ENCODE peak calls at places on chromosomes 16 and 17, in seven cellular contexts. One of them, this sample, is unnamed. For H3K36me3, the result is how much of the 10 kb centered on the place peaks cover.

GRCh38 chr17:47810200-47810821 is 11.3 kb downstream of the OSBPL7 start:
- DNase-seq in A673: no peak
- DNase-seq in IMR-90: peak
- DNase-seq in left ventricle myocardium inferior: no peak
- DNase-seq in GM12878: no peak
- DNase-seq in tibial artery: no peak
- DNase-seq in thoracic aorta: no peak
- DNase-seq in this sample: peak

GRCh38 chr16:85750827-85751641 is at the start of gene C16orf74:
- DNase-seq in left ventricle myocardium inferior: peak
- DNase-seq in tibial artery: no peak
- DNase-seq in GM12878: no peak
- DNase-seq in thoracic aorta: no peak
- DNase-seq in A673: peak
- DNase-seq in IMR-90: peak
- DNase-seq in this sample: peak

GRCh38 chr16:68091604-68092261 is 6.6 kb downstream of the NFATC3 start:
- DNase-seq in left ventricle myocardium inferior: no peak
- DNase-seq in thoracic aorta: no peak
- DNase-seq in tibial artery: no peak
- DNase-seq in A673: no peak
- DNase-seq in IMR-90: peak
- DNase-seq in GM12878: no peak
- DNase-seq in this sample: no peak

GRCh38 chr16:2535644-2536021 is 2.2 kb upstream of the PDPK1 start:
- DNase-seq in tibial artery: peak
- DNase-seq in left ventricle myocardium inferior: no peak
- DNase-seq in thoracic aorta: no peak
- DNase-seq in A673: no peak
- DNase-seq in GM12878: no peak
- DNase-seq in IMR-90: peak
- DNase-seq in this sample: no peak

GRCh38 chr17:74736423-74737298 is at the start of gene RAB37:
- DNase-seq in left ventricle myocardium inferior: peak
- DNase-seq in tibial artery: no peak
- DNase-seq in A673: no peak
- DNase-seq in thoracic aorta: no peak
- DNase-seq in IMR-90: no peak
- DNase-seq in GM12878: no peak
- DNase-seq in this sample: peak

GRCh38 chr17:82922646-82923045 is 82.8 kb upstream of the ZNF750 start:
- DNase-seq in tibial artery: no peak
- DNase-seq in GM12878: no peak
- DNase-seq in thoracic aorta: no peak
- DNase-seq in left ventricle myocardium inferior: no peak
- DNase-seq in IMR-90: no peak
- DNase-seq in A673: no peak
- DNase-seq in this sample: no peak

GRCh38 chr17:54932711-54933110 is 32.1 kb downstream of the TOM1L1 start:
- DNase-seq in A673: no peak
- DNase-seq in GM12878: no peak
- DNase-seq in thoracic aorta: no peak
- DNase-seq in left ventricle myocardium inferior: no peak
- DNase-seq in IMR-90: peak
- DNase-seq in tibial artery: no peak
- DNase-seq in this sample: no peak

GRCh38 chr16:17211797-17212196 is 259.0 kb downstream of the XYLT1 start:
- DNase-seq in GM12878: no peak
- DNase-seq in A673: no peak
- DNase-seq in tibial artery: no peak
- DNase-seq in left ventricle myocardium inferior: no peak
- DNase-seq in IMR-90: no peak
- DNase-seq in thoracic aorta: no peak
- DNase-seq in this sample: peak

GRCh38 chr17:3693829-3694231 is 2.1 kb downstream of the P2RX5 start:
- DNase-seq in thoracic aorta: no peak
- DNase-seq in IMR-90: no peak
- DNase-seq in A673: no peak
- DNase-seq in GM12878: peak
- DNase-seq in left ventricle myocardium inferior: no peak
- DNase-seq in tibial artery: no peak
- DNase-seq in this sample: no peak

GRCh38 chr17:42120161-42121065 is 754 bp downstream of the KAT2A start:
- DNase-seq in IMR-90: no peak
- DNase-seq in GM12878: no peak
- DNase-seq in thoracic aorta: no peak
- DNase-seq in left ventricle myocardium inferior: no peak
- DNase-seq in tibial artery: no peak
- DNase-seq in A673: no peak
- DNase-seq in this sample: peak

GRCh38 chr16:11499295-11500089 is 87.2 kb downstream of the LITAF start:
- DNase-seq in thoracic aorta: no peak
- DNase-seq in A673: no peak
- DNase-seq in GM12878: no peak
- DNase-seq in left ventricle myocardium inferior: no peak
- DNase-seq in IMR-90: no peak
- DNase-seq in tibial artery: no peak
- DNase-seq in this sample: peak

GRCh38 chr17:7867881-7868329 is 10.1 kb downstream of the CYB5D1 start:
- DNase-seq in GM12878: no peak
- DNase-seq in IMR-90: no peak
- DNase-seq in left ventricle myocardium inferior: no peak
- DNase-seq in A673: no peak
- DNase-seq in tibial artery: no peak
- DNase-seq in thoracic aorta: no peak
- DNase-seq in this sample: no peak

GRCh38 chr17:76893623-76894358 is 25.6 kb downstream of the MGAT5B start:
- DNase-seq in thoracic aorta: no peak
- DNase-seq in A673: peak
- DNase-seq in IMR-90: no peak
- DNase-seq in GM12878: no peak
- DNase-seq in tibial artery: no peak
- DNase-seq in left ventricle myocardium inferior: no peak
- DNase-seq in this sample: no peak

GRCh38 chr17:11874756-11875155 is 122.5 kb downstream of the ZNF18 start:
- DNase-seq in A673: no peak
- DNase-seq in tibial artery: no peak
- DNase-seq in GM12878: no peak
- DNase-seq in left ventricle myocardium inferior: no peak
- DNase-seq in IMR-90: no peak
- DNase-seq in thoracic aorta: no peak
- DNase-seq in this sample: no peak

GRCh38 chr16:88429387-88430184 is 23.5 kb upstream of the ZFPM1 start:
- DNase-seq in thoracic aorta: no peak
- DNase-seq in left ventricle myocardium inferior: no peak
- DNase-seq in A673: no peak
- DNase-seq in GM12878: no peak
- DNase-seq in IMR-90: no peak
- DNase-seq in tibial artery: no peak
- DNase-seq in this sample: no peak

GRCh38 chr16:88427376-88427775 is 25.7 kb upstream of the ZFPM1 start:
- DNase-seq in GM12878: no peak
- DNase-seq in tibial artery: no peak
- DNase-seq in IMR-90: no peak
- DNase-seq in thoracic aorta: no peak
- DNase-seq in left ventricle myocardium inferior: no peak
- DNase-seq in A673: no peak
- DNase-seq in this sample: no peak

GRCh38 chr16:88428156-88428555 is 24.9 kb upstream of the ZFPM1 start:
- DNase-seq in IMR-90: no peak
- DNase-seq in thoracic aorta: no peak
- DNase-seq in A673: no peak
- DNase-seq in tibial artery: no peak
- DNase-seq in GM12878: no peak
- DNase-seq in left ventricle myocardium inferior: no peak
- DNase-seq in this sample: no peak

GRCh38 chr16:88430185-88430523 is 22.9 kb upstream of the ZFPM1 start:
- DNase-seq in tibial artery: no peak
- DNase-seq in IMR-90: no peak
- DNase-seq in left ventricle myocardium inferior: no peak
- DNase-seq in GM12878: no peak
- DNase-seq in A673: no peak
- DNase-seq in thoracic aorta: no peak
- DNase-seq in this sample: no peak

DNA sequence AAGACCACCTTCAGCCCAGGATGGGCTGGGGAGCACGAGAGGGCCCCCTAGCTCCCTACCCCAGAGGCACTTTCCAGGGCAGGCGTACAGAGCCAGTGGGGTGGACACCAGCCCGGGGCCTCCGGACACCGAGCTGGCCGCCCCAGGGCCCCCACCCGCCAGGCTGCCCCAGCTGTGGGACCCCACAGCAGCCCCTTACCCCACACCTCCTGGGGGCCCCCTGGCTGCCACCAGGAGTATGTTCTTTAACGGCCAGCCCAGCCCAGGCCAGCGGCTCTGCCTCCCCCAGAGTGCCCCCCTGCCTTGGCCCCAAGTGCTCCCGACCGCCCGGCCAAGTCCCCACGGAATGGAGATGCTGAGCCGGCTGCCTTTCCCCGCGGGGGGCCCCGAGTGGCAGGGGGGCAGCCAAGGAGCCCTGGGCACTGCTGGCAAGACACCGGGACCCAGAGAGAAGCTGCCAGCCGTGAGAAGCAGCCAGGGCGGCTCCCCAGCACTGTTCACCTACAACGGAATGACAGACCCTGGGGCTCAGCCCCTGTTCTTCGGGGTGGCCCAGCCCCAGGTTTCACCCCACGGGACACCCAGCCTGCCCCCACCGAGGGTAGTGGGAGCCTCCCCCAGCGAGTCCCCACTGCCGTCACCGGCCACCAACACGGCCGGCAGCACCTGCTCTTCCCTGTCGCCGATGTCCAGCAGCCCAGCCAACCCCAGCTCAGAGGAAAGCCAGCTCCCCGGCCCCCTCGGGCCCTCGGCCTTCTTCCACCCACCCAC is 24.3 kb upstream of the ZFPM1 start:
- DNase-seq in IMR-90: no peak
- DNase-seq in GM12878: no peak
- DNase-seq in left ventricle myocardium inferior: no peak
- DNase-seq in thoracic aorta: no peak
- DNase-seq in A673: no peak
- DNase-seq in tibial artery: no peak
- DNase-seq in this sample: no peak
- TF ChIP-seq CTCF in IMR-90: no peak
- TF ChIP-seq CTCF in GM12878: no peak
- TF ChIP-seq CTCF in left ventricle myocardium inferior: no peak
- TF ChIP-seq CTCF in thoracic aorta: no peak
- TF ChIP-seq CTCF in A673: peak
- TF ChIP-seq CTCF in tibial artery: no peak
- TF ChIP-seq CTCF in this sample: peak

DNA sequence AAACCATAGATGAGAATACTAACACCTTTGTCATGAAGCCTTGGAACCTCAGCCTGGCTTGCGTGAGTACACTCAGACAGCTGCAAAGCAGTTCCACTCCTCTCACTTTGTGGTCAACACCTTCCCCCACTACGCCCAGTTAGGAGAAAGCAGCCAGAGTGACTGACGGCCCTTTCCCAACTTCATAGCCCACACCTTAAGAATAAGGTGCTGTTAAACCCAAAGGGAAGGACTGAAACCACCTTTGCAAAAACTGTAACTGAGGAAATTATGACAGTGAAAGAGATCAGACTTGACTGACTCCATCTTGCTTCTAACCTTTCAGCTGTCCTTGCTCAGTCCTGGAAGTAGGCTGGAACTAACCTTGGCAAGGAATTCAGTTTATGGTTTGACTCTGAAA is 13.7 kb downstream of the N4BP1 start:
- DNase-seq in A673: no peak
- DNase-seq in thoracic aorta: no peak
- DNase-seq in tibial artery: no peak
- DNase-seq in GM12878: no peak
- DNase-seq in left ventricle myocardium inferior: no peak
- DNase-seq in IMR-90: no peak
- DNase-seq in this sample: no peak
- H3K36me3 ChIP-seq in A673: under half
- H3K36me3 ChIP-seq in thoracic aorta: under half
- H3K36me3 ChIP-seq in tibial artery: under half
- H3K36me3 ChIP-seq in GM12878: under half
- H3K36me3 ChIP-seq in left ventricle myocardium inferior: under half
- H3K36me3 ChIP-seq in IMR-90: under half
- H3K36me3 ChIP-seq in this sample: under half

DNA sequence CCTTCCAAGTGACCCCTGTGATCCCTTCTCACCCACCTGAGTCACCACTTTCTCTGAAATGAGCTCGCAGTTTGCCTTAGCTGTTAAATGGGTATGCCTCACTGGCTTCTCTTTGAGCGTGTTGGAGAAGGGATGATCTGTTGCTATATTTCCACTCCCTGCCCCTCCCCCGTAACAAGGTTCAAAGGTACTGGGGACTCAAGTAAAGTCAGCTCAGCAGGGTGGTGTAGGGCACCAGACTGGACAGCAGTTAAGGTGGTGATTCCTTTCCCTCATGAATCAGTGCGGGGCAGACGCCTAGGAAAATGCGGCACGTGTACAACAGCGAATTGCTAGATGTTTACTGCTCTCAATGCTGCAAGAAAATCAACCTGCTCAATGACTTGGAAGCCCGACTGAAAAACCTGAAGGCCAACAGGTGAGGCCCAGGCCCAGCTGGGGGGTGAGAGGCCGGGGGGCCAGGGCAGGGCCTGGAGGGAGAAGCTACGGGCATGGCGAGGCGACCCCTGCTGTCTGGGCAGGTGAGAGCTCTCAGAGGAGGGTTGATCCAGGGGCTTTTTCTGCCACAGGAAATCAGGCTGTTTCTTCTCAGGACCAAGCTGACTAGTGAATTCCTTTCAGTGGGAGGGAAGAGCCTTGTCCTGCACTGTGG is 130.3 kb downstream of the RAB11FIP4 start:
- DNase-seq in GM12878: no peak
- DNase-seq in A673: no peak
- DNase-seq in IMR-90: no peak
- DNase-seq in thoracic aorta: no peak
- DNase-seq in left ventricle myocardium inferior: no peak
- DNase-seq in tibial artery: no peak
- DNase-seq in this sample: no peak
- TF ChIP-seq CTCF in GM12878: peak
- TF ChIP-seq CTCF in A673: no peak
- TF ChIP-seq CTCF in IMR-90: no peak
- TF ChIP-seq CTCF in thoracic aorta: no peak
- TF ChIP-seq CTCF in left ventricle myocardium inferior: no peak
- TF ChIP-seq CTCF in tibial artery: no peak
- TF ChIP-seq CTCF in this sample: no peak

DNA sequence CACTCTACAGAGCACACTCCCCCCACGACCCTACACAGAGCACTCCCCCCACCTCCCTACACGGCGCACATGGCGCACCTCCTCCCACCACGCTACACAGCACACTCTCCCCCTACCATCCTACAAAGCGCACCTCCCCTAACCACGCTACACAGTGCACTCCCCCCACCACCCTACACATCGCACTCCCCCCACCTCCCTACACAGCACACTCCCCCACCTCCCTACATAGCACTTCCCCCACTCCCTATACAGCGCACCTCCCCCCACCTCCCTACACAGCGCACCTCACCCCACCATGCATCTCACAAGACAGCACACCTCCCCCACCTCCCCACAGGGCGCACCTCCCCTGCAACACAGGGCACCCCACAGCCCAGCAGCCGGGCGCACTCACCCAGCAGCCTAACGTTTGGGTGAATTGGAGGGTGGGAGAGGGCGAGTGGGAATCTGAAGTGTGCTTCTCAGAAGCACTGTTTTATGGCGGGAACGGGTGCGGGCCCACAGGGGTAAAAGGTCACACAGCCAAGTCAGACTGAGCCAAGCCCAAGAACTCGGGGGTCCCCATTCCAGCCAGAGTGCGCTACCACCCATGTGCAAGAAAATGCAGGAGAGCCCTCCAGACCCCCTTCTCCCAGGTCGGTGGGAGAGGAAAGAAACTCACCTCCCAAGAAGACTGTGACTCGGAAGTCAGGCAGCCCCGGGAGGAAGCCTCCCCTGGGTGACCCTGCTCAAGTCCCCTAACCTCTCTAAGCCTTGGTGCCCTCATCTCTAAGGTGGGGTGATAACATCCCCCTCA is 10.1 kb downstream of the KNOP1 start:
- DNase-seq in A673: no peak
- DNase-seq in tibial artery: no peak
- DNase-seq in left ventricle myocardium inferior: no peak
- DNase-seq in IMR-90: no peak
- DNase-seq in GM12878: no peak
- DNase-seq in thoracic aorta: no peak
- DNase-seq in this sample: no peak
- H3K36me3 ChIP-seq in A673: half or more
- H3K36me3 ChIP-seq in tibial artery: under half
- H3K36me3 ChIP-seq in left ventricle myocardium inferior: half or more
- H3K36me3 ChIP-seq in IMR-90: half or more
- H3K36me3 ChIP-seq in GM12878: under half
- H3K36me3 ChIP-seq in thoracic aorta: under half
- H3K36me3 ChIP-seq in this sample: half or more

This sample was measured in BE2C.